ENCODE peak calls at places on chromosomes 2 and 18, in four cellular contexts. O is body of pancreas; X is GM04504; L is activated gamma-delta T cell treated with anti-CD3 and anti-CD28 coated beads, Interleukin-2, amount 50 U/mL, for 16 hours. H is an unnamed sample.

GRCh38 chr2:177711472-177712276 is 319.1 kb downstream of the AGPS start:
- DNase-seq in L (no peak), O (no peak), X (no peak), H (no peak)

GRCh38 chr2:113084249-113085000 is 16.7 kb downstream of the IL1F10 start:
- DNase-seq in L (no peak), X (no peak), O (no peak), H (no peak)

GRCh38 chr2:109607766-109608165 is 6.0 kb downstream of the SEPTIN10 start:
- DNase-seq in L (no peak), O (no peak), X (no peak), H (no peak)

GRCh38 chr2:230347659-230348305 is 20.8 kb downstream of the SP140L start:
- DNase-seq in L (no peak), X (no peak), O (no peak), H (no peak)

GRCh38 chr18:55384551-55385275 is 203.3 kb downstream of the TCF4 start:
- DNase-seq in L (no peak), X (no peak), O (peak), H (no peak)

GRCh38 chr2:66862871-66863650 is 428.1 kb downstream of the MEIS1 start:
- DNase-seq in L (no peak), O (no peak), X (no peak), H (no peak)

GRCh38 chr2:203835420-203835819 is 32.2 kb upstream of the CTLA4 start:
- DNase-seq in X (no peak), L (no peak), O (no peak), H (no peak)

GRCh38 chr2:149098722-149099121 is 60.2 kb downstream of the LYPD6B start:
- DNase-seq in O (no peak), X (peak), L (no peak), H (no peak)

GRCh38 chr2:187138240-187138639 is 289.3 kb upstream of the ZSWIM2 start:
- DNase-seq in O (no peak), X (peak), L (no peak), H (no peak)

GRCh38 chr2:96622544-96622943 is 15.6 kb downstream of the KANSL3 start:
- DNase-seq in L (no peak), O (no peak), X (no peak), H (no peak)

GRCh38 chr2:112542974-112543760 is 902 bp downstream of the POLR1B start:
- DNase-seq in O (no peak), L (no peak), X (no peak), H (no peak)

GRCh38 chr18:61572871-61573270 is 239.6 kb downstream of the CDH20 start:
- DNase-seq in L (no peak), X (peak), O (no peak), H (no peak)

GRCh38 chr2:113181491-113182051 is 7.8 kb downstream of the PSD4 start:
- DNase-seq in O (peak), L (no peak), X (no peak), H (no peak)

GRCh38 chr2:127389778-127390435 is 2.1 kb upstream of the MAP3K2 start:
- DNase-seq in X (no peak), O (no peak), L (no peak), H (no peak)

GRCh38 chr2:70651727-70652126 is 98.1 kb upstream of the TGFA start:
- DNase-seq in O (no peak), X (no peak), L (no peak), H (no peak)

GRCh38 chr2:7044253-7045250 is 127.3 kb downstream of the RNF144A start:
- DNase-seq in L (peak), O (peak), X (peak), H (peak)

GRCh38 chr2:71930073-71930681 is 217.5 kb downstream of the CYP26B1 start:
- DNase-seq in O (no peak), L (no peak), X (peak), H (no peak)

GRCh38 chr2:71505086-71505769 is 51.9 kb downstream of the DYSF start:
- DNase-seq in O (peak), L (no peak), X (no peak), H (no peak)

GRCh38 chr2:239998006-239998405 is 27.1 kb downstream of the NDUFA10 start:
- DNase-seq in X (no peak), O (no peak), L (no peak), H (no peak)

GRCh38 chr18:76955529-76956170 is 133.3 kb downstream of the ZNF236 start:
- DNase-seq in O (peak), X (no peak), L (no peak), H (no peak)

GRCh38 chr2:112762276-112762675 is 2.1 kb downstream of the CKAP2L start:
- DNase-seq in X (no peak), O (no peak), L (no peak), H (no peak)

GRCh38 chr2:66441651-66442365 is 6.9 kb downstream of the MEIS1 start:
- DNase-seq in X (no peak), O (no peak), L (no peak), H (no peak)

GRCh38 chr2:231197741-231198290 is 615 bp upstream of the ARMC9 start:
- DNase-seq in L (no peak), X (no peak), O (no peak), H (no peak)

GRCh38 chr2:10304458-10305253 is 2.0 kb downstream of the HPCAL1 start:
- DNase-seq in L (no peak), X (no peak), O (no peak), H (no peak)

GRCh38 chr18:9824474-9824832 is 61.3 kb upstream of the TXNDC2 start:
- DNase-seq in O (no peak), X (no peak), L (no peak), H (no peak)

GRCh38 chr2:42801388-42801787 is 9.0 kb upstream of the HAAO start:
- DNase-seq in X (no peak), L (no peak), O (no peak), H (no peak)

GRCh38 chr18:54242327-54242726 is 17.9 kb upstream of the MBD2 start:
- DNase-seq in L (no peak), O (no peak), X (no peak), H (no peak)

GRCh38 chr2:148031152-148031551 is 10.3 kb downstream of the MBD5 start:
- DNase-seq in O (no peak), X (no peak), L (no peak), H (no peak)

GRCh38 chr18:59748628-59749360 is 51.6 kb upstream of the CCBE1 start:
- DNase-seq in X (peak), O (no peak), L (no peak), H (no peak)

GRCh38 chr2:234426616-234427015 is 70.3 kb downstream of the ARL4C start:
- DNase-seq in L (no peak), X (no peak), O (no peak), H (no peak)

GRCh38 chr2:9819551-9819950 is 23.7 kb upstream of the TAF1B start:
- DNase-seq in L (no peak), X (no peak), O (no peak), H (no peak)

GRCh38 chr2:45892757-45893156 is 241.3 kb downstream of the PRKCE start:
- DNase-seq in O (peak), X (no peak), L (no peak), H (no peak)

GRCh38 chr2:28567076-28567471 is 71.2 kb downstream of the PLB1 start:
- DNase-seq in X (no peak), O (peak), L (no peak), H (peak)

GRCh38 chr2:98532761-98533160 is 75.6 kb downstream of the COA5 start:
- DNase-seq in X (no peak), O (no peak), L (no peak), H (no peak)

GRCh38 chr2:221397179-221397578 is 174.9 kb downstream of the EPHA4 start:
- DNase-seq in X (no peak), O (no peak), L (no peak), H (no peak)

GRCh38 chr2:214628091-214628490 is 181.4 kb downstream of the BARD1 start:
- DNase-seq in O (no peak), X (no peak), L (no peak), H (no peak)

GRCh38 chr2:86139981-86140380 is 33.9 kb downstream of the PTCD3 start:
- DNase-seq in O (no peak), L (no peak), X (no peak), H (no peak)

GRCh38 chr18:47422524-47422923 is 171.1 kb upstream of the SKOR2 start:
- DNase-seq in O (no peak), X (peak), L (no peak), H (no peak)

GRCh38 chr2:39107156-39107555 is 13.7 kb downstream of the SOS1 start:
- DNase-seq in O (no peak), L (no peak), X (no peak), H (no peak)

GRCh38 chr18:21745234-21745633 is 4.6 kb downstream of the MIB1 start:
- DNase-seq in O (no peak), X (no peak), L (no peak), H (no peak)

H was measured in activated CD8-positive, alpha-beta memory T cell treated with anti-CD3 and anti-CD28 coated beads, Interleukin-2, amount 50 U/mL, for 4 hours.